ENCODE peak calls at places on chromosomes 4 and X, in seven cellular contexts. D is GM12878, Z is HCT116, B is A549, C is IMR-90, X is K562, N is H1. F is an unnamed sample.
A peak's percentile ranks its signal among the peaks of the same experiment; 100 is the strongest.

GRCh38 chr4:22869235-22869634 is 176.5 kb downstream of the GBA3 start:
- DNase-seq in D (no peak), C (no peak), X (no peak), Z (no peak), B (no peak), N (no peak), F (no peak)

GRCh38 chr4:150323551-150324325 is 245.5 kb downstream of the DCLK2 start:
- DNase-seq in B (no peak), X (no peak), C (peak; percentile 49), D (no peak), Z (no peak), N (no peak), F (no peak)

GRCh38 chrX:101079736-101080135 is 1.1 kb downstream of the TMEM35A start:
- DNase-seq in Z (no peak), X (no peak), D (no peak), B (no peak), C (no peak), N (no peak), F (no peak)

GRCh38 chr4:153789741-153790651 is 1.1 kb upstream of the SFRP2 start:
- DNase-seq in D (no peak), C (no peak), X (no peak), N (peak; percentile 92), Z (no peak), B (no peak), F (no peak)

GRCh38 chr4:13137400-13137799 is 346.7 kb downstream of the RAB28 start:
- DNase-seq in C (no peak), D (no peak), X (no peak), B (no peak), Z (no peak), N (no peak), F (no peak)

GRCh38 chr4:39689970-39690369 is 8.0 kb upstream of the UBE2K start:
- DNase-seq in Z (no peak), D (no peak), X (no peak), B (no peak), C (no peak), N (no peak), F (no peak)

GRCh38 chrX:51894697-51895336 is 1.4 kb downstream of the MAGED1 start:
- DNase-seq in C (peak; percentile 31), N (no peak), X (no peak), B (no peak), D (no peak), Z (no peak), F (no peak)

GRCh38 chrX:103779156-103779555 is 2.5 kb downstream of the PLP1 start:
- DNase-seq in N (no peak), X (no peak), Z (no peak), D (no peak), C (no peak), B (no peak), F (no peak)

GRCh38 chrX:110210417-110211139 is 107.3 kb downstream of the AMMECR1 start:
- DNase-seq in B (peak; percentile 23), Z (peak; percentile 40), N (no peak), X (no peak), D (no peak), C (peak; percentile 96), F (peak; percentile 10)

GRCh38 chr4:25958110-25958509 is 44.1 kb downstream of the SMIM20 start:
- DNase-seq in D (no peak), N (no peak), Z (no peak), X (no peak), C (no peak), B (no peak), F (no peak)

GRCh38 chrX:136159615-136160025 is 12.3 kb downstream of the FHL1 start:
- DNase-seq in Z (no peak), B (no peak), C (no peak), D (no peak), X (no peak), N (no peak), F (no peak)

GRCh38 chrX:15680401-15680800 is 15.8 kb upstream of the CLTRN start:
- DNase-seq in X (no peak), B (no peak), C (peak; percentile 88), N (no peak), Z (no peak), D (no peak), F (no peak)

GRCh38 chr4:157023941-157024340 is 52.0 kb upstream of the GLRB start:
- DNase-seq in Z (no peak), N (no peak), C (no peak), D (no peak), B (no peak), X (no peak), F (no peak)

GRCh38 chr4:56684320-56684719 is 3.2 kb upstream of the HOPX start:
- DNase-seq in X (no peak), D (no peak), C (peak; percentile 37), Z (no peak), B (no peak), N (no peak), F (no peak)

GRCh38 chr4:113539408-113539807 is 222.1 kb downstream of the CAMK2D start:
- DNase-seq in X (no peak), C (peak; percentile 91), Z (peak; percentile 31), N (no peak), B (no peak), D (no peak), F (no peak)

GRCh38 chr4:148444296-148445070 is 2.3 kb upstream of the NR3C2 start:
- DNase-seq in D (no peak), C (no peak), N (no peak), Z (no peak), X (no peak), B (no peak), F (no peak)

GRCh38 chr4:3022112-3022511 is 52.2 kb downstream of the HTT-AS start:
- DNase-seq in Z (no peak), B (no peak), N (no peak), X (no peak), C (no peak), D (no peak), F (no peak)

GRCh38 chr4:72902354-72902753 is 167.2 kb downstream of the COX18 start:
- DNase-seq in B (no peak), C (no peak), D (no peak), X (no peak), N (no peak), Z (no peak), F (no peak)

GRCh38 chr4:146472404-146472803 is 49.3 kb downstream of the SLC10A7 start:
- DNase-seq in Z (no peak), N (peak; percentile 33), D (no peak), X (no peak), C (no peak), B (no peak), F (no peak)

GRCh38 chrX:127038065-127038464 is 218.5 kb downstream of the PRR32 start:
- DNase-seq in D (no peak), N (no peak), Z (no peak), B (no peak), X (no peak), C (no peak), F (no peak)

GRCh38 chrX:152822383-152823086 is 8.0 kb downstream of the CETN2 start:
- DNase-seq in Z (no peak), D (no peak), B (no peak), N (no peak), C (peak; percentile 48), X (no peak), F (no peak)

DNA sequence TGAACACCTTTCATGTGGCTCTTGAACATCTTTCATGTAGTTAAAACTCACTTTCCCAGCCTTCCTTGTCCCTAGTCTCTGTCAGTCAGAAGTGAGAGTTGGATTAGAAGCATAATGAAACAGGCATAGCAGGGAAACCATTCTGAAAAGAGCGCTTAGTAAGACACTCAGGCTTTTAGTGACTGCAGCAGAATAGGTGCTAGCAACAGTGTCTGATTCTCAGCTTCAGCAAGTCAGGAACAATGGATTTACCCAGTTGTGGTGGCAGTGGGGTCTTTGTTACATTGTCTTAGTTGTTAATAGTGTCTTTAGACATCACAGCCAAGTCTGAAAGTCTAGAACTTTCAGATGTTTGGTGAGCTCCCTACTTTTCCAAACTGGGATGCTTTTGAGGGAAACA is 177.1 kb upstream of the PCDH7 start:
- DNase-seq in B (no peak), C (no peak), Z (no peak), X (no peak), D (no peak), N (no peak), F (no peak)
- TF ChIP-seq CEBPB in B (no peak), C (no peak), Z (no peak), X (no peak), D (no peak), N (no peak), F (no peak)

DNA sequence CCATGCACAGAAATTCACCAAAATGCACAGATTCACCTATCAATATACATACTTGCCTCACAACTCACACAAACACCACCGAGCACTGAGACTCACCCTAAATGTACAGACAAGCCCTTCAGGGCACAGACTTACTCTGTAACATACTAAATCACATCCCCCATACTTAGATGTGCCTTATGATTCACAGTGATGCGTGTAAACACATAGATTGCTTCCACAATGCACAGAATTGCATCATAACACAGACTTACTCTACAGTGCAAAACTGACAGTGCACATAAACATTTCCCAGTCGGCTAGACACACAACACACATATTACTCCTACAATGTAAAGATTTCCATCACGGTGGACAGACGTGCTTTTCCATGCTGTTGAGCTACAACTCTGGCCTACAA is 6.2 kb downstream of the LINC00632 start:
- DNase-seq in B (no peak), Z (no peak), D (no peak), C (peak; percentile 54), X (no peak), N (no peak), F (no peak)
- TF ChIP-seq CEBPB in B (no peak), Z (no peak), D (no peak), C (peak; percentile 95), X (peak; percentile 14), N (no peak), F (no peak)

DNA sequence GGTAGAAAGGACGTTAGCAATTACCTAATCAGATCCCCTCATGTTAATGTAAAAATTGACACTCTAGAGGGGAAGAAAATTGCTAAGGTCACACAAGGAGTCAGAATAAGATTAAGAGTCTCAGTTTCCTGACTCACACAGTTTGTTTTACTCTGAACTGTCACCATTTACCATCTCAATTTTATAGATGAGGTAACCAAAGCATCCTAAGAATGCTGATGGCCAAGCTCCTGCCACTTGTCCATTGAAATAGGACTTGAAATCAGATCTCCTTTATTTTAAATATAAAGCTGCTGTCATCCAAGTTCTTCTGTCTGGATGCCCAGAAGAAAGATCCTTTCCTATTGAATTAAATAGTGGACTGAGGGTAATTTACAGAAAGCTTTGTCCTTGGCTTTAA is 114.8 kb upstream of the VAMP7 start:
- DNase-seq in C (no peak), Z (no peak), N (no peak), D (no peak), B (no peak), X (no peak), F (no peak)
- TF ChIP-seq CEBPB in C (no peak), Z (no peak), N (no peak), D (no peak), B (no peak), X (no peak), F (no peak)

GRCh38 chr4:1383728-1384591 is 22.3 kb downstream of the NKX1-1 start:
- DNase-seq in N (no peak), Z (no peak), C (no peak), X (no peak), D (no peak), B (no peak), F (no peak)

GRCh38 chr4:1381181-1381621 is 25.0 kb downstream of the NKX1-1 start:
- DNase-seq in N (no peak), C (no peak), Z (no peak), B (no peak), D (no peak), X (no peak), F (no peak)

GRCh38 chr4:1384675-1385372 is 21.4 kb downstream of the NKX1-1 start:
- DNase-seq in X (no peak), D (no peak), B (no peak), Z (no peak), N (no peak), C (no peak), F (no peak)

GRCh38 chr4:1381944-1382541 is 24.2 kb downstream of the NKX1-1 start:
- DNase-seq in D (no peak), Z (no peak), X (no peak), B (no peak), C (no peak), N (no peak), F (no peak)

GRCh38 chr4:1382776-1383727 is 23.2 kb downstream of the NKX1-1 start:
- DNase-seq in Z (no peak), C (no peak), B (no peak), X (no peak), N (no peak), D (no peak), F (no peak)
- TF ChIP-seq CEBPB in Z (no peak), C (no peak), B (no peak), X (no peak), N (no peak), D (no peak), F (no peak)

F was measured in HepG2.